ENCODE peak calls at places on chromosomes 4 and X, in eight cellular contexts. S, A, P, O, X, B, H and M are unnamed samples.
A peak's percentile ranks its signal among the peaks of the same experiment; 100 is the strongest.

GRCh38 chr4:151000747-151001429 is 14.2 kb downstream of the LRBA start:
- DNase-seq in S (no peak), H (no peak), O (no peak), P (no peak), A (no peak), X (no peak), B (no peak), M (no peak)

GRCh38 chr4:122673252-122673651 is 52.4 kb upstream of the IL21 start:
- DNase-seq in S (no peak), H (no peak), A (no peak), O (no peak), B (no peak), P (no peak), X (no peak), M (no peak)

GRCh38 chr4:177574446-177574845 is 132.2 kb upstream of the AGA start:
- DNase-seq in H (no peak), B (no peak), A (no peak), S (no peak), P (no peak), O (no peak), X (no peak), M (no peak)

GRCh38 chrX:150683536-150684146 is 9.6 kb upstream of the MTMR1 start:
- DNase-seq in A (peak; percentile 31), O (no peak), P (peak; percentile 52), S (no peak), H (no peak), B (no peak), X (peak; percentile 32), M (no peak)

GRCh38 chrX:124401696-124402095 is 55.3 kb downstream of the SH2D1A start:
- DNase-seq in A (no peak), S (no peak), H (no peak), O (no peak), B (no peak), P (no peak), X (peak; percentile 19), M (no peak)

GRCh38 chr4:41396869-41397268 is 140.1 kb downstream of the UCHL1 start:
- DNase-seq in B (no peak), P (no peak), S (no peak), O (no peak), X (no peak), A (no peak), H (no peak), M (no peak)

GRCh38 chr4:41256131-41256739 is 493 bp upstream of the UCHL1 start:
- DNase-seq in A (no peak), S (no peak), P (no peak), O (no peak), B (no peak), H (no peak), X (no peak), M (peak; percentile 6)

GRCh38 chr4:40375090-40375489 is 40.0 kb downstream of the CHRNA9 start:
- DNase-seq in B (no peak), A (no peak), S (no peak), P (no peak), H (no peak), O (no peak), X (no peak), M (no peak)

GRCh38 chr4:39452860-39453587 is 5.7 kb downstream of the RPL9 start:
- DNase-seq in S (no peak), O (no peak), A (no peak), P (no peak), B (no peak), H (no peak), X (no peak), M (no peak)

GRCh38 chr4:177225605-177226004 is 84.1 kb upstream of the NEIL3 start:
- DNase-seq in B (no peak), P (peak; percentile 62), H (no peak), S (no peak), A (no peak), O (no peak), X (no peak), M (no peak)

GRCh38 chrX:136390921-136391320 is 90.2 kb downstream of the ADGRG4 start:
- DNase-seq in H (no peak), A (no peak), X (no peak), P (no peak), B (no peak), S (no peak), O (no peak), M (no peak)

GRCh38 chr4:15955670-15956069 is 7.3 kb downstream of the FGFBP2 start:
- DNase-seq in B (no peak), S (no peak), P (no peak), O (no peak), A (no peak), X (peak; percentile 13), H (no peak), M (no peak)

GRCh38 chrX:118588715-118589114 is 93.1 kb downstream of the DOCK11 start:
- DNase-seq in O (no peak), X (no peak), A (no peak), P (no peak), B (no peak), S (no peak), H (no peak), M (no peak)

GRCh38 chr4:129240816-129241215 is 144.9 kb downstream of the C4orf33 start:
- DNase-seq in H (no peak), O (no peak), S (no peak), B (no peak), P (no peak), A (no peak), X (peak; percentile 72), M (no peak)

GRCh38 chr4:16916719-16917337 is 18.4 kb upstream of the LDB2 start:
- DNase-seq in H (peak; percentile 77), P (peak; percentile 85), O (peak; percentile 33), S (no peak), X (peak; percentile 74), A (peak; percentile 74), B (no peak), M (peak; percentile 45)

GRCh38 chr4:161799687-161800086 is 364.1 kb downstream of the FSTL5 start:
- DNase-seq in X (no peak), S (no peak), H (no peak), B (no peak), P (no peak), A (no peak), O (no peak), M (no peak)

GRCh38 chr4:73912191-73912590 is 43.0 kb downstream of the CXCL1 start:
- DNase-seq in P (no peak), H (no peak), A (no peak), O (no peak), X (no peak), B (no peak), S (no peak), M (no peak)

GRCh38 chr4:102268355-102268754 is 76.9 kb downstream of the SLC39A8 start:
- DNase-seq in S (no peak), X (no peak), A (no peak), H (no peak), B (no peak), O (no peak), P (no peak), M (no peak)

GRCh38 chrX:40468033-40468979 is 112.5 kb upstream of the ATP6AP2 start:
- DNase-seq in P (peak; percentile 79), S (peak; percentile 61), H (peak; percentile 58), X (peak; percentile 73), B (peak; percentile 36), A (peak; percentile 27), O (no peak), M (peak; percentile 22)

GRCh38 chrX:16552546-16552945 is 97.4 kb upstream of the S100G start:
- DNase-seq in B (no peak), O (no peak), A (no peak), S (no peak), P (no peak), H (no peak), X (peak; percentile 2), M (no peak)

GRCh38 chrX:16544969-16545368 is 105.0 kb upstream of the S100G start:
- DNase-seq in A (no peak), S (no peak), X (no peak), P (no peak), H (no peak), O (no peak), B (no peak), M (no peak)

GRCh38 chrX:16547644-16548043 is 102.3 kb upstream of the S100G start:
- DNase-seq in P (no peak), B (no peak), O (no peak), X (no peak), H (no peak), S (no peak), A (no peak), M (no peak)
- TF ChIP-seq CTCF in P (no peak), B (no peak), O (no peak), X (no peak), H (no peak), S (no peak), A (no peak), M (no peak)

GRCh38 chr4:168076989-168077725 is 15.2 kb upstream of the ANXA10 start:
- DNase-seq in H (peak; percentile 75), B (peak; percentile 18), P (peak; percentile 71), A (peak; percentile 81), S (no peak), O (peak; percentile 63), X (peak; percentile 74), M (peak; percentile 81)
- TF ChIP-seq CTCF in H (peak; percentile 50), B (peak; percentile 18), P (peak; percentile 87), A (peak; percentile 75), S (peak; percentile 62), O (peak; percentile 95), X (peak; percentile 43), M (peak; percentile 97)

DNA sequence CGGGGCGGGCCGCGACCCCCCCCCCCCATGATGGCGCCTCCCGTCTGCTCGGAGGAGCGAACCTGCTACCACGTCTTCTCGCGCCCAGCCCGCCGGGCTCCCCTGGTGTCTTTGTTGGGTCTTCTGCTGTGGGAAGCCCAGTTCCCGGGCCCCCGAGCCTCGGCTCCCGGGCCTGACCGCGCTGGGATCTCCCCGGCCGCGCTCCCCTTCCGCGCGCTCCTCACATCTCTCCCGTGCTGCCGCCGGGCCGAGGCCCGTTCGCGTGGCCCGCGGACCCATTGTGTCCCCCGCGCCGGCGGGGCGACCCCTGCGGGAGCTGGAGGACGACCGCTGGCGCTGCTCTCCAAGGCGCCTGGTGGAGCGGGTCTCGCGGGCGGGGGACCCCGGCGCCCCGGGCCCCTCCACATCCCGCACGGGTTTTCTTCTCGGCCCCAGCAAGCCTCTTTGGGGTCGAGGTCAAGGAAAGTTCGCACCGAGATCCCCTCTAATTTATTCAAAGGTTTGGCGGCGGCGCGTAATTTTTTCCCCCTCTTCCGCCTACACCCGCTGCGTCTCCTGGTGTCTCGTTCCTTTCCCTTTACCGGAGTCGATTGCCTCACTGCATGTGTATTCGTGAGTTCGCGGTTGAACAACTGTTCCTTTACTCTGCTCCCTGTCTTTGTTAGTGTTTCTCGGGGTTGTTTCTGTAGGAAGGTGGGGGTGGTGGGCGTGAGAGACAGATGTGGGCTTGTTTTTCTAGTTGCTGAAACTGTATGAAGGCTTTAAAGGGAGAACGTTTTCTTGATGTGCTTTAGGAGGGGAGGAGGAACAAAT is 762 bp downstream of the SMAD1 start:
- DNase-seq in B (peak; percentile 61), P (peak; percentile 68), S (peak; percentile 72), H (peak; percentile 55), O (peak; percentile 40), A (peak; percentile 79), X (peak; percentile 28), M (peak; percentile 44)
- TF ChIP-seq CTCF in B (no peak), P (no peak), S (no peak), H (no peak), O (peak; percentile 16), A (no peak), X (no peak), M (no peak)

DNA sequence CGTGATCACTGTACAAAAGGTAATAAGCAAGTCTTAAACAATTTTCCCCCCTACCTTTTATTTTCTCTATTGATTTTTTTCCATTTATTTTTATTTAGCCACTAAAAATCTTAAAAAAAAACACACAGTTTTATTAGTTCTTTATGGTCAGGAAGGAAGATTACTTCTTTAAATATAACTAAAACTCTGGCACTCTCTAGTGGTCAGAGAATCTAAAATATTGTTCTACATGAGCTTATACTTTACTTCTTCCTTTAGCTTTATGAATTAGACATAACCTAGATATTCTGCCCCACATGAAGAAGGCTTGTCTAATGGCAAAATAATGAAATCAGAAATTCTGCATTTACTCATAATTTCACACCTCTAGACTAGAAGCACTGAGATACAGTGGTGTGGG is 135.2 kb downstream of the PDE5A start:
- DNase-seq in X (no peak), B (no peak), A (no peak), O (no peak), H (no peak), P (no peak), S (no peak), M (no peak)
- TF ChIP-seq CTCF in X (no peak), B (no peak), A (no peak), O (no peak), H (no peak), P (no peak), S (no peak), M (peak; percentile 44)